ENCODE peak calls at places on chromosomes 13 and 19, in eight cellular contexts. Y is fibroblast of mammary gland, L is HFF-Myc, K is thoracic aorta, B is PC-3, T is ovary, M is thyroid gland, J is choroid plexus epithelial cell. A is an unnamed sample.

GRCh38 chr19:28553005-28553404 is 659.9 kb downstream of the UQCRFS1 start:
- DNase-seq in Y (no peak), L (no peak), K (no peak), B (no peak), T (no peak), M (no peak), J (no peak), A (no peak)

GRCh38 chr19:6753178-6754031 is 13.8 kb downstream of the SH2D3A start:
- DNase-seq in Y (peak), L (no peak), K (no peak), B (peak), T (peak), M (peak), J (peak), A (no peak)

GRCh38 chr19:55641376-55642152 is 762 bp downstream of the ZNF580 start:
- DNase-seq in Y (no peak), L (no peak), K (no peak), B (no peak), T (no peak), M (no peak), J (peak), A (no peak)

GRCh38 chr19:19451429-19452240 is 46.2 kb downstream of the GATAD2A start:
- DNase-seq in Y (peak), L (no peak), K (no peak), B (no peak), T (no peak), M (no peak), J (no peak), A (no peak)

GRCh38 chr13:51638497-51638871 is 54.2 kb downstream of the WDFY2 start:
- DNase-seq in Y (peak), L (no peak), K (no peak), B (peak), T (no peak), M (no peak), J (no peak), A (peak)

GRCh38 chr13:26601669-26602068 is 44.2 kb downstream of the WASF3 start:
- DNase-seq in Y (peak), L (peak), K (no peak), B (peak), T (no peak), M (no peak), J (peak), A (no peak)

GRCh38 chr19:56221851-56222250 is 19.8 kb downstream of the ZSCAN5C start:
- DNase-seq in Y (no peak), L (no peak), K (no peak), B (no peak), T (no peak), M (no peak), J (no peak), A (no peak)

GRCh38 chr13:85601526-85601925 is 197.7 kb downstream of the SLITRK6 start:
- DNase-seq in Y (no peak), L (no peak), K (no peak), B (no peak), T (no peak), M (no peak), J (peak), A (no peak)

GRCh38 chr13:34698953-34699352 is 243.1 kb upstream of the NBEA start:
- DNase-seq in Y (peak), L (no peak), K (no peak), B (no peak), T (no peak), M (no peak), J (peak), A (peak)

GRCh38 chr19:8305798-8306197 is 2.4 kb downstream of the CD320 start:
- DNase-seq in Y (no peak), L (no peak), K (no peak), B (no peak), T (peak), M (no peak), J (no peak), A (no peak)

GRCh38 chr19:49643466-49643865 is 1.5 kb downstream of the SCAF1 start:
- DNase-seq in Y (no peak), L (no peak), K (no peak), B (no peak), T (no peak), M (no peak), J (no peak), A (no peak)

GRCh38 chr19:28332351-28332750 is 880.6 kb downstream of the UQCRFS1 start:
- DNase-seq in Y (peak), L (no peak), K (no peak), B (no peak), T (no peak), M (no peak), J (no peak), A (no peak)

GRCh38 chr13:42071667-42072419 is 23.4 kb downstream of the DGKH start:
- DNase-seq in Y (no peak), L (no peak), K (no peak), B (no peak), T (no peak), M (no peak), J (peak), A (no peak)

GRCh38 chr13:33497146-33497845 is 211.7 kb upstream of the STARD13 start:
- DNase-seq in Y (peak), L (no peak), K (no peak), B (peak), T (no peak), M (no peak), J (peak), A (no peak)

GRCh38 chr19:35911790-35912189 is 3.7 kb upstream of the TYROBP start:
- DNase-seq in Y (no peak), L (no peak), K (no peak), B (peak), T (no peak), M (peak), J (no peak), A (no peak)

GRCh38 chr19:52086481-52086880 is 9.1 kb downstream of the ZNF841 start:
- DNase-seq in Y (peak), L (no peak), K (no peak), B (no peak), T (no peak), M (no peak), J (peak), A (no peak)

GRCh38 chr13:23921451-23921888 is 24.2 kb upstream of the C1QTNF9B start:
- DNase-seq in Y (peak), L (no peak), K (no peak), B (peak), T (no peak), M (no peak), J (peak), A (peak)

GRCh38 chr19:1269478-1270167 is 491 bp downstream of the CIRBP start:
- DNase-seq in Y (peak), L (peak), K (peak), B (peak), T (peak), M (peak), J (peak), A (no peak)

GRCh38 chr19:42081584-42082258 is 5.8 kb downstream of the ZNF574 start:
- DNase-seq in Y (peak), L (no peak), K (no peak), B (peak), T (no peak), M (no peak), J (peak), A (no peak)

GRCh38 chr13:79915386-79915785 is 425.5 kb downstream of the SPRY2 start:
- DNase-seq in Y (peak), L (peak), K (no peak), B (no peak), T (no peak), M (no peak), J (no peak), A (peak)

GRCh38 chr13:96551540-96551939 is 442.7 kb downstream of the OXGR1 start:
- DNase-seq in Y (no peak), L (no peak), K (no peak), B (peak), T (no peak), M (peak), J (no peak), A (no peak)

GRCh38 chr13:96552523-96552922 is 441.8 kb downstream of the OXGR1 start:
- DNase-seq in Y (no peak), L (no peak), K (no peak), B (no peak), T (no peak), M (no peak), J (no peak), A (no peak)
- H3K4me3 ChIP-seq in Y (no peak), L (no peak), K (no peak), B (no peak), T (no peak), M (no peak), J (no peak), A (no peak)

GRCh38 chr19:44891016-44891882 is at the start of gene TOMM40:
- DNase-seq in Y (no peak), L (peak), K (peak), B (no peak), T (peak), M (no peak), J (no peak), A (peak)
- TF ChIP-seq CTCF in Y (no peak), L (no peak), K (no peak), B (no peak), T (peak), M (no peak), J (no peak), A (peak)

DNA sequence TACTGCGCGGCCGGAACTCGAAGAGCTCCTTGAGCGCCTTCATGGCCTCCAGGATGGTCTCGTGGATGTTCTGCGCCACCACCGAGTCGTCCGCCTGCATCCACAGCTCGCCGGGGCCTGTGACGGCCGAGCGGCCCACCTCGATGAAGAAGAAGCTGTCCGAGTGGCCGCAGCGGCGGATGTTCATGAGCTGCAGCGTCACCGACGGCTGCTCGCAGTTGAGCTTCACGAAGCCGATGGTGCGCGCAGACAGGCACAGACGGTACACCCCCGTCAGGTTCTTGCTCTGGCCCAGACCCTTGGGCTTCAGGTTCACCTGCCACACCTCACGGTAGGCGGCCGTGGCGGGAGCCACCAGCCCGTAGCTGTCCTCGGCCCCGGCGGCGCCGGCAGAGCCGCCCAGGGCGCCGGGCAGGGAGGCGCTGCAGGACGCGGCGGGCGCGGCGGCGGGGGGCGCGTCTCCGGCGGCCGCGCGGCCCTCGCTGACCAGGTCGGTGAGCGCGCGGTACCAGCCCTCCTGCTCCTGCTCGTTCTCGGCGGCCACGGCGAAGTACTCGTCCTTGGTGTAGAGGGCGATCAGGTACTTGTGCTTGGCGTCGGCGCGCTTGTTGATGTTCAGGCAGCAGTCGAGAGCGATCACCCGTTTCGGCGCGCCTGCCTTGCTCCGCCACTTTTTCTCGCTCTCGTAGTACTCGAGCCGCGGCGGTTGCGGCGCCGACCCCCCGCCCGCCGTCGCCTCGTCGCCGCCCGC is 1.1 kb downstream of the IRS2 start:
- DNase-seq in Y (peak), L (no peak), K (no peak), B (peak), T (peak), M (peak), J (peak), A (no peak)
- H3K4me3 ChIP-seq in Y (peak), L (peak), K (peak), B (peak), T (peak), M (peak), J (peak), A (peak)

DNA sequence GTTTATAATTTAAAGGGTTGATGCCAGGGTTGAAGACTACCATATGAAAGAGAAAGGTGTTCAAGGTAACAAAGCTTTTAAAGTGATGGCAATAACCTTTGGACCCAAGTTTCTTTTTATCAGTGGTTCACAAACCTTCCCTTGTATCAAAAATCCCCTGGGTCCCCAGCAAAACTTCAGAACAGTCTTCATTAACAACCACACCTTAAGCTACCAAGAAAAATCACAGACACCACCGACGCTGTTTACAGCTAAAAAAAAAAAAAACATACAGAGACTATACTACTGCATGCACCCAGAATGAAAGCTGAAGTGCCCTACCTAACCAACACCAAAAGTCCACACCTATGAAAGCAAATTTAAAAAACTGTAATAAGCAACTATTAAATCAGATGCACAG is 13.4 kb downstream of the CNMD start:
- DNase-seq in Y (no peak), L (no peak), K (no peak), B (no peak), T (no peak), M (no peak), J (no peak), A (no peak)
- TF ChIP-seq CTCF in Y (no peak), L (no peak), K (no peak), B (no peak), T (no peak), M (no peak), J (no peak), A (no peak)

GRCh38 chr13:84443463-84443862 is 561.2 kb upstream of the SLITRK1 start:
- DNase-seq in Y (no peak), L (no peak), K (no peak), B (no peak), T (no peak), M (no peak), J (no peak), A (no peak)
- H3K4me3 ChIP-seq in Y (no peak), L (no peak), K (no peak), B (no peak), T (no peak), M (no peak), J (no peak), A (no peak)

GRCh38 chr19:34559045-34559444 is 77.5 kb downstream of the WTIP start:
- DNase-seq in Y (no peak), L (no peak), K (no peak), B (no peak), T (no peak), M (no peak), J (no peak), A (no peak)

GRCh38 chr19:34556500-34556899 is 74.9 kb downstream of the WTIP start:
- DNase-seq in Y (peak), L (peak), K (no peak), B (peak), T (no peak), M (no peak), J (peak), A (no peak)

GRCh38 chr19:34549833-34550232 is 68.3 kb downstream of the WTIP start:
- DNase-seq in Y (no peak), L (no peak), K (no peak), B (no peak), T (no peak), M (no peak), J (no peak), A (no peak)

GRCh38 chr19:34560229-34560628 is 78.7 kb downstream of the WTIP start:
- DNase-seq in Y (no peak), L (no peak), K (no peak), B (no peak), T (no peak), M (no peak), J (no peak), A (no peak)

GRCh38 chr19:34555447-34555846 is 73.9 kb downstream of the WTIP start:
- DNase-seq in Y (peak), L (no peak), K (no peak), B (peak), T (no peak), M (no peak), J (peak), A (no peak)
- TF ChIP-seq CTCF in Y (no peak), L (peak), K (no peak), B (peak), T (no peak), M (no peak), J (peak), A (peak)

GRCh38 chr13:106532111-106532929 is 3.1 kb downstream of the EFNB2 start:
- DNase-seq in Y (peak), L (no peak), K (no peak), B (peak), T (peak), M (peak), J (peak), A (no peak)
- H3K4me3 ChIP-seq in Y (peak), L (peak), K (peak), B (peak), T (peak), M (peak), J (peak), A (peak)